ENCODE peak calls at places on chromosomes 13 and 19, in eight cellular contexts. One of them, this sample, is unnamed.

GRCh38 chr19:54650108-54650666 is 12.6 kb upstream of the LILRB4 start:
- DNase-seq in GM13977: no peak
- DNase-seq in cardiac fibroblast: no peak
- DNase-seq in mammary epithelial cell: no peak
- DNase-seq in mucosa of descending colon: no peak
- DNase-seq in epithelial cell of proximal tubule: no peak
- DNase-seq in CD8-positive, alpha-beta T cell: no peak
- DNase-seq in GM10248: no peak
- DNase-seq in this sample: no peak

GRCh38 chr13:20069956-20070355 is 90.9 kb downstream of the GJA3 start:
- DNase-seq in GM13977: no peak
- DNase-seq in cardiac fibroblast: no peak
- DNase-seq in mammary epithelial cell: no peak
- DNase-seq in mucosa of descending colon: no peak
- DNase-seq in epithelial cell of proximal tubule: no peak
- DNase-seq in CD8-positive, alpha-beta T cell: no peak
- DNase-seq in GM10248: no peak
- DNase-seq in this sample: no peak

GRCh38 chr19:32829345-32829896 is 40.1 kb downstream of the SLC7A9 start:
- DNase-seq in GM13977: no peak
- DNase-seq in cardiac fibroblast: no peak
- DNase-seq in mammary epithelial cell: no peak
- DNase-seq in mucosa of descending colon: no peak
- DNase-seq in epithelial cell of proximal tubule: no peak
- DNase-seq in CD8-positive, alpha-beta T cell: no peak
- DNase-seq in GM10248: no peak
- DNase-seq in this sample: no peak

GRCh38 chr19:39140594-39140993 is 15.0 kb downstream of the PAK4 start:
- DNase-seq in GM13977: no peak
- DNase-seq in cardiac fibroblast: no peak
- DNase-seq in mammary epithelial cell: no peak
- DNase-seq in mucosa of descending colon: no peak
- DNase-seq in epithelial cell of proximal tubule: no peak
- DNase-seq in CD8-positive, alpha-beta T cell: no peak
- DNase-seq in GM10248: no peak
- DNase-seq in this sample: no peak

GRCh38 chr13:77952276-77952675 is 33.6 kb upstream of the EDNRB start:
- DNase-seq in GM13977: no peak
- DNase-seq in cardiac fibroblast: no peak
- DNase-seq in mammary epithelial cell: no peak
- DNase-seq in mucosa of descending colon: no peak
- DNase-seq in epithelial cell of proximal tubule: no peak
- DNase-seq in CD8-positive, alpha-beta T cell: no peak
- DNase-seq in GM10248: no peak
- DNase-seq in this sample: no peak

GRCh38 chr13:71477735-71478134 is 389.3 kb downstream of the DACH1 start:
- DNase-seq in GM13977: peak
- DNase-seq in cardiac fibroblast: peak
- DNase-seq in mammary epithelial cell: no peak
- DNase-seq in mucosa of descending colon: no peak
- DNase-seq in epithelial cell of proximal tubule: no peak
- DNase-seq in CD8-positive, alpha-beta T cell: no peak
- DNase-seq in GM10248: peak
- DNase-seq in this sample: peak

GRCh38 chr13:99304541-99304940 is 2.7 kb downstream of the GPR183 start:
- DNase-seq in GM13977: no peak
- DNase-seq in cardiac fibroblast: no peak
- DNase-seq in mammary epithelial cell: no peak
- DNase-seq in mucosa of descending colon: no peak
- DNase-seq in epithelial cell of proximal tubule: no peak
- DNase-seq in CD8-positive, alpha-beta T cell: no peak
- DNase-seq in GM10248: no peak
- DNase-seq in this sample: no peak

GRCh38 chr19:33388817-33389573 is 15.5 kb downstream of the CEBPG start:
- DNase-seq in GM13977: no peak
- DNase-seq in cardiac fibroblast: no peak
- DNase-seq in mammary epithelial cell: no peak
- DNase-seq in mucosa of descending colon: peak
- DNase-seq in epithelial cell of proximal tubule: no peak
- DNase-seq in CD8-positive, alpha-beta T cell: no peak
- DNase-seq in GM10248: peak
- DNase-seq in this sample: no peak

GRCh38 chr13:110250258-110250891 is 56.6 kb downstream of the COL4A1 start:
- DNase-seq in GM13977: no peak
- DNase-seq in cardiac fibroblast: peak
- DNase-seq in mammary epithelial cell: peak
- DNase-seq in mucosa of descending colon: no peak
- DNase-seq in epithelial cell of proximal tubule: no peak
- DNase-seq in CD8-positive, alpha-beta T cell: no peak
- DNase-seq in GM10248: no peak
- DNase-seq in this sample: no peak

GRCh38 chr13:108961542-108962125 is 332.2 kb downstream of the MYO16 start:
- DNase-seq in GM13977: peak
- DNase-seq in cardiac fibroblast: peak
- DNase-seq in mammary epithelial cell: peak
- DNase-seq in mucosa of descending colon: no peak
- DNase-seq in epithelial cell of proximal tubule: no peak
- DNase-seq in CD8-positive, alpha-beta T cell: no peak
- DNase-seq in GM10248: peak
- DNase-seq in this sample: peak

GRCh38 chr13:34522818-34523217 is 419.3 kb upstream of the NBEA start:
- DNase-seq in GM13977: no peak
- DNase-seq in cardiac fibroblast: no peak
- DNase-seq in mammary epithelial cell: no peak
- DNase-seq in mucosa of descending colon: no peak
- DNase-seq in epithelial cell of proximal tubule: no peak
- DNase-seq in CD8-positive, alpha-beta T cell: no peak
- DNase-seq in GM10248: no peak
- DNase-seq in this sample: no peak

GRCh38 chr19:49642488-49643035 is 553 bp downstream of the SCAF1 start:
- DNase-seq in GM13977: no peak
- DNase-seq in cardiac fibroblast: peak
- DNase-seq in mammary epithelial cell: no peak
- DNase-seq in mucosa of descending colon: peak
- DNase-seq in epithelial cell of proximal tubule: no peak
- DNase-seq in CD8-positive, alpha-beta T cell: no peak
- DNase-seq in GM10248: no peak
- DNase-seq in this sample: no peak

GRCh38 chr19:18457478-18458331 is 19.8 kb upstream of the ISYNA1 start:
- DNase-seq in GM13977: no peak
- DNase-seq in cardiac fibroblast: no peak
- DNase-seq in mammary epithelial cell: no peak
- DNase-seq in mucosa of descending colon: no peak
- DNase-seq in epithelial cell of proximal tubule: no peak
- DNase-seq in CD8-positive, alpha-beta T cell: no peak
- DNase-seq in GM10248: no peak
- DNase-seq in this sample: no peak

GRCh38 chr13:101424381-101425155 is 8.3 kb upstream of the NALCN start:
- DNase-seq in GM13977: no peak
- DNase-seq in cardiac fibroblast: no peak
- DNase-seq in mammary epithelial cell: peak
- DNase-seq in mucosa of descending colon: no peak
- DNase-seq in epithelial cell of proximal tubule: no peak
- DNase-seq in CD8-positive, alpha-beta T cell: no peak
- DNase-seq in GM10248: no peak
- DNase-seq in this sample: no peak

GRCh38 chr19:5905072-5905778 is 553 bp downstream of the VMAC start:
- DNase-seq in GM13977: no peak
- DNase-seq in cardiac fibroblast: no peak
- DNase-seq in mammary epithelial cell: no peak
- DNase-seq in mucosa of descending colon: no peak
- DNase-seq in epithelial cell of proximal tubule: no peak
- DNase-seq in CD8-positive, alpha-beta T cell: no peak
- DNase-seq in GM10248: no peak
- DNase-seq in this sample: no peak

GRCh38 chr19:33697766-33698165 is 76.0 kb downstream of the CHST8 start:
- DNase-seq in GM13977: no peak
- DNase-seq in cardiac fibroblast: no peak
- DNase-seq in mammary epithelial cell: no peak
- DNase-seq in mucosa of descending colon: no peak
- DNase-seq in epithelial cell of proximal tubule: no peak
- DNase-seq in CD8-positive, alpha-beta T cell: no peak
- DNase-seq in GM10248: no peak
- DNase-seq in this sample: no peak

GRCh38 chr19:23699521-23699860 is 12.5 kb upstream of the ZNF675 start:
- DNase-seq in GM13977: no peak
- DNase-seq in cardiac fibroblast: no peak
- DNase-seq in mammary epithelial cell: no peak
- DNase-seq in mucosa of descending colon: no peak
- DNase-seq in epithelial cell of proximal tubule: no peak
- DNase-seq in CD8-positive, alpha-beta T cell: no peak
- DNase-seq in GM10248: no peak
- DNase-seq in this sample: peak

GRCh38 chr13:30151398-30151797 is 156.0 kb downstream of the KATNAL1 start:
- DNase-seq in GM13977: no peak
- DNase-seq in cardiac fibroblast: no peak
- DNase-seq in mammary epithelial cell: no peak
- DNase-seq in mucosa of descending colon: no peak
- DNase-seq in epithelial cell of proximal tubule: no peak
- DNase-seq in CD8-positive, alpha-beta T cell: no peak
- DNase-seq in GM10248: no peak
- DNase-seq in this sample: no peak

DNA sequence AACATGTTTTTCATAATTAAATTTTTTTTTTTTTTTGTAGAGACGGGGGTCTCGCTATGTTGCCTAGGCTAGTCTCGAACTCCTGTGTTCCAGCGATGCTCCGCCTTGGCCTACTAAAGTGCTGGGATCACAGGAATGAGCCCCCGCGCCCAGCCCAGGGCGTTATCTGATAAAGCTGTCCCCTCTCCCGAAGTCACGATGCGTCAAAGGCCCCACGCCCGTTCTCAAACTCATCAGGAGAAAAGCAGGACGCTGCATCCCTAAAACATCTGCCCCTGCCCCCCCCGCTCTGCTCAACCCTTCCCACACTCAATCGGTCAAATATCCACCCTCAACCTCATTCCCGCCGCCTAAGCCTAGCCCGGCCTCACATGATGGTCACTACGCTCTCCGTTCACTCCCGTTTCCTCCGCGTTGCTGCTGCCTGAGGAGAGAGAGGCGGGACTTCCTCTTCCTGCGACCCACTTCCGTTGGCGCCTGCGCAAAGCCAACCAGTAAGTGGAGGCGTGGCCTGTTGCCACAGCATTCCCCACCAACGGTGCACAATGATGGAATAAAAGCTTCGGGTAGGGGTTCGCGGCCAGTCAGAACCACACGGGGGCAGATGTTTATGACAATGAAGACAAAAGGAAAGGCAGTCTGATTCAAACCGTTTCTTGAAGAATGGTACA is at the start of gene SNRPD2:
- DNase-seq in GM13977: peak
- DNase-seq in cardiac fibroblast: peak
- DNase-seq in mammary epithelial cell: peak
- DNase-seq in mucosa of descending colon: peak
- DNase-seq in epithelial cell of proximal tubule: peak
- DNase-seq in CD8-positive, alpha-beta T cell: peak
- DNase-seq in GM10248: peak
- DNase-seq in this sample: peak
- TF ChIP-seq CTCF in GM13977: no peak
- TF ChIP-seq CTCF in cardiac fibroblast: no peak
- TF ChIP-seq CTCF in mammary epithelial cell: no peak
- TF ChIP-seq CTCF in mucosa of descending colon: peak
- TF ChIP-seq CTCF in epithelial cell of proximal tubule: no peak
- TF ChIP-seq CTCF in CD8-positive, alpha-beta T cell: no peak
- TF ChIP-seq CTCF in GM10248: no peak
- TF ChIP-seq CTCF in this sample: no peak

DNA sequence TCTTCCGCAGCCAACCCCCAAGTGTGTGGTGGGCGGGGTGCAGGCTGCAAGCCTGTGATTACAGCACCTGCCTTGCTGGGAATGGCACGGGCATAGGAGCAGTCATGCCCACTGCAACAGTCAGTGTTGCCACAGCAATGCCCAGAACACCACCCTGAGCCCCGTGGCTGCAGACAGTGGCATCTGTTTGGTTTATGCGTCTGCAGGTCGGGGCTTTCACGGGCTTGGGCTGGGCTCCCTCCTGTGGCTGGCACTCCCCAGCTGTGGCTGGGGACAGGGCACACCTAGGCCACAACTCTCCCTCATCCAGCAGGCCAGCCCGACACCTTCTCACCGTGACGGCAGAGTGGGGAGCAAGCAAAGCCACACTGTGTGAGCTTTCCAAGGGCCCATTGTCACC is 115.3 kb upstream of the C1QTNF9B start:
- DNase-seq in GM13977: no peak
- DNase-seq in cardiac fibroblast: no peak
- DNase-seq in mammary epithelial cell: no peak
- DNase-seq in mucosa of descending colon: no peak
- DNase-seq in epithelial cell of proximal tubule: no peak
- DNase-seq in CD8-positive, alpha-beta T cell: no peak
- DNase-seq in GM10248: no peak
- DNase-seq in this sample: no peak
- TF ChIP-seq CTCF in GM13977: no peak
- TF ChIP-seq CTCF in cardiac fibroblast: no peak
- TF ChIP-seq CTCF in mammary epithelial cell: no peak
- TF ChIP-seq CTCF in mucosa of descending colon: no peak
- TF ChIP-seq CTCF in epithelial cell of proximal tubule: no peak
- TF ChIP-seq CTCF in CD8-positive, alpha-beta T cell: no peak
- TF ChIP-seq CTCF in GM10248: no peak
- TF ChIP-seq CTCF in this sample: no peak

DNA sequence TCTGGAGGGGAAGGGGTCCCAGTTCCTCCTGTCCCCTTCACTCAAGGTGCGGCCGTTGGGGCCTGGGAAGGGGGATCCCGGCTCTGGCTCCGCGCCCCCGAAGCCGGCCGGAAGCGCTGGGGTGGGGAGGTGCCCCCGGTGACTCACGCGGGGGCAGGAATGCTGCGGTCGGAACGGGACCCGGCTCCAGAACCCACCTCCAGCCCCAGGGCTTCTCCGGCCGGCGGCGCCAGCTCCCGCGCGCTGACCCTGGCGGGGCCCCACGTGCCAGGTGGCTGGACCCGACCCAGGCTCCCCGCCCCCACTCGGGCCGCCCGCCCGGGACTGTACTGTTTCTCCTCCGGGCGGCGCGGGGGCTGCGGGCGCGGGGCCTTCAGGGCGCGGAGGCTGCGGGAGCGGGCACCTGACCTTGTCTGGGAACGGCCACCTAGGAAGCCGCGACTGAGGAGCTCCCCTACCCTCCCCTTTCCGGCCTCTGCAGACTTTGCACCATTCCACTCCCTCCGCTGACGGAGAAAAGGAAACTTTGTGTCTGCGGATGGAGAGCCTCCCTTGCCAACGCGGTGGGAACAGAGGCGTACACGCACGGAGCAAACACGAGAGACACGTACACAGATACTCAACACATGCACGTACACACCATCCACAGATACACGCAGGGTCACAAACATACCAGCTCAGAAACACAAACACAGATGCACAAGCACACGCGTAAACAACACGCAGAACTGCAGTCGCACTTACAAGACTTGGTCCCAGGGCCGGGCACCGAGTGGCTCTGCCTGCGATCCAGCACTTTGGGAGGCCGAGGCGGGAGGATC is 7.2 kb downstream of the AXL start:
- DNase-seq in GM13977: no peak
- DNase-seq in cardiac fibroblast: peak
- DNase-seq in mammary epithelial cell: no peak
- DNase-seq in mucosa of descending colon: peak
- DNase-seq in epithelial cell of proximal tubule: no peak
- DNase-seq in CD8-positive, alpha-beta T cell: peak
- DNase-seq in GM10248: no peak
- DNase-seq in this sample: peak
- TF ChIP-seq CTCF in GM13977: no peak
- TF ChIP-seq CTCF in cardiac fibroblast: peak
- TF ChIP-seq CTCF in mammary epithelial cell: no peak
- TF ChIP-seq CTCF in mucosa of descending colon: no peak
- TF ChIP-seq CTCF in epithelial cell of proximal tubule: no peak
- TF ChIP-seq CTCF in CD8-positive, alpha-beta T cell: no peak
- TF ChIP-seq CTCF in GM10248: no peak
- TF ChIP-seq CTCF in this sample: no peak

GRCh38 chr19:11041966-11042627 is 47.2 kb upstream of the LDLR start:
- DNase-seq in GM13977: no peak
- DNase-seq in cardiac fibroblast: no peak
- DNase-seq in mammary epithelial cell: no peak
- DNase-seq in mucosa of descending colon: no peak
- DNase-seq in epithelial cell of proximal tubule: no peak
- DNase-seq in CD8-positive, alpha-beta T cell: no peak
- DNase-seq in GM10248: no peak
- DNase-seq in this sample: peak
- TF ChIP-seq CTCF in GM13977: no peak
- TF ChIP-seq CTCF in cardiac fibroblast: no peak
- TF ChIP-seq CTCF in mammary epithelial cell: no peak
- TF ChIP-seq CTCF in mucosa of descending colon: no peak
- TF ChIP-seq CTCF in epithelial cell of proximal tubule: no peak
- TF ChIP-seq CTCF in CD8-positive, alpha-beta T cell: no peak
- TF ChIP-seq CTCF in GM10248: no peak
- TF ChIP-seq CTCF in this sample: no peak

This sample was measured in RWPE1.